ENCODE peak calls at places on chromosomes 16 and 17, in five cellular contexts. E is heart left ventricle, F is GM23248, I is bronchial epithelial cell, W is mucosa of descending colon. D is an unnamed sample. For H3K36me3, the result is how much of the 10 kb centered on the place peaks cover.

GRCh38 chr17:1241904-1242303 is 28.3 kb upstream of the BHLHA9 start:
- DNase-seq in E (no peak), F (peak), I (no peak), W (no peak), D (no peak)

GRCh38 chr17:77456271-77456950 is 315.6 kb downstream of the SEC14L1 start:
- DNase-seq in E (no peak), F (no peak), I (no peak), W (no peak), D (no peak)

GRCh38 chr17:63437287-63438091 is 8.6 kb downstream of the CYB561 start:
- DNase-seq in E (no peak), F (peak), I (no peak), W (no peak), D (no peak)

GRCh38 chr17:78256705-78257559 is 25.5 kb downstream of the TMEM235 start:
- DNase-seq in E (no peak), F (no peak), I (no peak), W (no peak), D (no peak)

GRCh38 chr17:57369509-57369945 is 113.2 kb downstream of the MSI2 start:
- DNase-seq in E (no peak), F (no peak), I (peak), W (no peak), D (no peak)

GRCh38 chr16:54936086-54936978 is 5.7 kb downstream of the IRX5 start:
- DNase-seq in E (peak), F (peak), I (no peak), W (no peak), D (no peak)

GRCh38 chr16:61887903-61888302 is 148.3 kb downstream of the CDH8 start:
- DNase-seq in E (no peak), F (peak), I (peak), W (peak), D (no peak)

GRCh38 chr17:68314916-68315535 is 23.7 kb downstream of the ARSG start:
- DNase-seq in E (no peak), F (peak), I (peak), W (peak), D (peak)

GRCh38 chr17:29124931-29125270 is 55.3 kb downstream of the MYO18A start:
- DNase-seq in E (no peak), F (no peak), I (peak), W (peak), D (peak)

GRCh38 chr17:8148560-8148959 is 3.6 kb downstream of the PER1 start:
- DNase-seq in E (no peak), F (no peak), I (no peak), W (no peak), D (no peak)

GRCh38 chr16:11977206-11978041 is 890 bp downstream of the SNX29 start:
- DNase-seq in E (peak), F (peak), I (peak), W (peak), D (no peak)

GRCh38 chr17:1714980-1715802 is 5.0 kb upstream of the TLCD2 start:
- DNase-seq in E (peak), F (peak), I (peak), W (peak), D (peak)

GRCh38 chr16:85908889-85909584 is 10.1 kb downstream of the IRF8 start:
- DNase-seq in E (peak), F (no peak), I (no peak), W (no peak), D (no peak)

GRCh38 chr16:85423631-85424030 is 189.5 kb upstream of the GSE1 start:
- DNase-seq in E (no peak), F (no peak), I (no peak), W (peak), D (no peak)

GRCh38 chr17:5897320-5897911 is 172.8 kb upstream of the WSCD1 start:
- DNase-seq in E (no peak), F (no peak), I (no peak), W (no peak), D (no peak)

GRCh38 chr16:49556252-49557069 is 182.9 kb downstream of the C16orf78 start:
- DNase-seq in E (no peak), F (peak), I (peak), W (no peak), D (no peak)

GRCh38 chr17:44952946-44953475 is 5.4 kb upstream of the KIF18B start:
- DNase-seq in E (no peak), F (no peak), I (no peak), W (no peak), D (no peak)

GRCh38 chr17:58304735-58305486 is 23.7 kb downstream of the TSPOAP1 start:
- DNase-seq in E (no peak), F (no peak), I (no peak), W (no peak), D (no peak)

GRCh38 chr17:57663326-57664070 is 81.6 kb downstream of the CCDC182 start:
- DNase-seq in E (no peak), F (peak), I (no peak), W (no peak), D (no peak)

GRCh38 chr16:27820646-27821345 is 242.7 kb downstream of the GSG1L start:
- DNase-seq in E (no peak), F (no peak), I (no peak), W (no peak), D (no peak)

GRCh38 chr16:3073448-3073847 is 8.0 kb downstream of the IL32 start:
- DNase-seq in E (no peak), F (no peak), I (no peak), W (no peak), D (no peak)

GRCh38 chr16:30927789-30928378 is 4.5 kb downstream of the FBXL19 start:
- DNase-seq in E (peak), F (peak), I (peak), W (peak), D (peak)

GRCh38 chr17:2195729-2196128 is 107.9 kb downstream of the SMG6 start:
- DNase-seq in E (no peak), F (peak), I (peak), W (no peak), D (no peak)

GRCh38 chr16:77193377-77193776 is 2.4 kb downstream of the MON1B start:
- DNase-seq in E (no peak), F (no peak), I (no peak), W (no peak), D (no peak)

GRCh38 chr17:44502598-44503079 is 567 bp downstream of the GPATCH8 start:
- DNase-seq in E (no peak), F (peak), I (peak), W (peak), D (no peak)

GRCh38 chr17:6755731-6756184 is at the start of gene XAF1:
- DNase-seq in E (peak), F (peak), I (peak), W (peak), D (peak)

GRCh38 chr17:4795168-4795567 is 796 bp upstream of the PSMB6 start:
- DNase-seq in E (no peak), F (no peak), I (no peak), W (no peak), D (no peak)

GRCh38 chr16:23640669-23640958 is 496 bp downstream of the PALB2 start:
- DNase-seq in E (no peak), F (peak), I (peak), W (peak), D (no peak)

GRCh38 chr16:85046472-85046916 is 18.9 kb downstream of the KIAA0513 start:
- DNase-seq in E (no peak), F (no peak), I (no peak), W (no peak), D (no peak)

GRCh38 chr17:80468222-80468621 is 8.2 kb downstream of the NPTX1 start:
- DNase-seq in E (no peak), F (no peak), I (no peak), W (no peak), D (no peak)

GRCh38 chr17:80470603-80471002 is 5.8 kb downstream of the NPTX1 start:
- DNase-seq in E (no peak), F (no peak), I (no peak), W (no peak), D (no peak)

GRCh38 chr17:80468781-80469533 is 7.5 kb downstream of the NPTX1 start:
- DNase-seq in E (no peak), F (no peak), I (no peak), W (no peak), D (no peak)

GRCh38 chr17:80471922-80472321 is 4.5 kb downstream of the NPTX1 start:
- DNase-seq in E (no peak), F (no peak), I (no peak), W (no peak), D (no peak)

DNA sequence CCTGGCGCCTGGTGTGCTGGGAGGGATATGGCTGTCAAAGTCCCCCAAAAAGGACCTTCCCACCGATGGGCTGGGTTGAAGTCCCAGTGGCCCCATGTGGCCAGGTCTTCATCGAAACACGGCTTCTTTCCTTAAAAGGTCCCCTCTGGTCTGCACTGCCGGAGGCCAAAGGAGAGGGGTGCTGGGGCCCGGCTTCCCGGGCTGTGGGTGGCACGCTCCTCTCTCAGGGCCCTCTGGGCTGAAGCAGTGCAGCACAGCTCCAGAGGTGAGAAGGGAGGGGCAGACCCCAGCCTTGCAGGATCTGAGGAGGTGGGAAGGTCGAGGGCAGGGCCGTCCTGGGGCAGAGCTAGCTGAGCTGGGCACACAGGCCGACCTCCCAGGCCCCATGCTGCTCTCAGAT is 6.7 kb downstream of the NPTX1 start:
- DNase-seq in E (no peak), F (no peak), I (no peak), W (no peak), D (no peak)
- H3K36me3 ChIP-seq in E (under half), F (under half), I (under half), W (under half), D (under half)

GRCh38 chr17:40022961-40023541 is 7.8 kb downstream of the CSF3 start:
- DNase-seq in E (no peak), F (no peak), I (peak), W (peak), D (no peak)
- H3K36me3 ChIP-seq in E (half or more), F (under half), I (under half), W (under half), D (under half)

GRCh38 chr17:60496051-60496450 is 30.0 kb downstream of the APPBP2 start:
- DNase-seq in E (no peak), F (peak), I (no peak), W (no peak), D (no peak)
- H3K36me3 ChIP-seq in E (half or more), F (half or more), I (under half), W (under half), D (under half)

GRCh38 chr17:47686276-47686635 is 7.7 kb upstream of the TBKBP1 start:
- DNase-seq in E (no peak), F (peak), I (peak), W (no peak), D (no peak)

GRCh38 chr17:47685556-47686275 is 8.2 kb upstream of the TBKBP1 start:
- DNase-seq in E (no peak), F (peak), I (peak), W (no peak), D (no peak)

GRCh38 chr17:47687328-47687690 is 6.7 kb upstream of the TBKBP1 start:
- DNase-seq in E (no peak), F (no peak), I (no peak), W (no peak), D (no peak)

GRCh38 chr17:47687748-47688147 is 6.2 kb upstream of the TBKBP1 start:
- DNase-seq in E (no peak), F (peak), I (no peak), W (no peak), D (no peak)

DNA sequence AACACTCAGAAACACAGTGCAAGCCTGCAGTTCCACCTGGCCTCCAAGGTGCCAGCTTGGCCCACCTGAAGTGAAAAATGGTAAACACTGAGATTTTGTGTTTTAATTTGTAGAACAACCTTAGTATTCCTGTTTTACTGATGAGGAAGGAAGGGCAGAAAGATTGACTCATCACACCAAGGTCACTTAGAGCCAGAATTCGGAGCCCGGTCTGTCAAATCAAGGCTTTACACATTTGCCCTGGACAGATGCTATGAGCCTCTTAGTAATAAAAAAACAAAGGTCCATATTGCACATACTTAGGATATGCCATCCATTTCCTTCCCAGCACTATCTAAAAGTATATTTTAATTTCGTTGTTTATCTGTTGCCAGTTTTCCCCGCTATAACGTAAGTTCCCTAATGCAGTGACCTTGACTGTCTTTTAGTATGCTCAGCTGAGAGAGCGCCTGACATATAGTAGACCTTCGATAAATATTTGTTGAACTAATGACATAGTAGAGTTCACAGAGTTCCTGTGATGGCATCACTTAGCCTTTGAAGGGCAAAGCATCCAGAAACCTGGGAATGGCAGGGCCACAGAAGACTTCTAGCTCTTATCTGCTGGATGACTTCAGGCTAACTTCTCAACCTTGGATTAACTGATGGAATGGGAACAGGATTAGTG is 7.2 kb upstream of the TBKBP1 start:
- DNase-seq in E (no peak), F (peak), I (no peak), W (no peak), D (no peak)
- H3K36me3 ChIP-seq in E (under half), F (under half), I (under half), W (under half), D (under half)